ENCODE peak calls at places on chromosomes 11 and 22, in nine cellular contexts. B, Z, U, J, A, E, X, R and H are unnamed samples.

GRCh38 chr11:118163494-118163893 is 10.9 kb upstream of the SCN4B start:
- DNase-seq in B (no peak), Z (no peak), U (no peak), J (no peak), A (no peak), E (no peak), X (peak), R (no peak), H (no peak)

GRCh38 chr11:15641191-15641810 is 526.6 kb downstream of the INSC start:
- DNase-seq in B (peak), Z (no peak), U (no peak), J (no peak), A (no peak), E (no peak), X (no peak), R (no peak), H (no peak)

GRCh38 chr11:10866893-10867331 is 9.1 kb upstream of the ZBED5 start:
- DNase-seq in B (peak), Z (no peak), U (no peak), J (no peak), A (peak), E (no peak), X (no peak), R (no peak), H (no peak)

GRCh38 chr11:106389096-106389495 is 311.6 kb downstream of the AASDHPPT start:
- DNase-seq in B (no peak), Z (no peak), U (peak), J (peak), A (peak), E (no peak), X (no peak), R (no peak), H (peak)

GRCh38 chr22:43325176-43325575 is 18.0 kb downstream of the SCUBE1 start:
- DNase-seq in B (no peak), Z (no peak), U (no peak), J (no peak), A (no peak), E (no peak), X (no peak), R (no peak), H (no peak)

GRCh38 chr11:65917434-65918210 is 1.2 kb downstream of the C11orf68 start:
- DNase-seq in B (no peak), Z (peak), U (no peak), J (no peak), A (no peak), E (peak), X (peak), R (no peak), H (no peak)

GRCh38 chr11:76336597-76336996 is 44.3 kb downstream of the THAP12 start:
- DNase-seq in B (no peak), Z (no peak), U (no peak), J (no peak), A (no peak), E (no peak), X (no peak), R (no peak), H (no peak)

GRCh38 chr11:92852946-92853345 is 116.5 kb upstream of the MTNR1B start:
- DNase-seq in B (no peak), Z (peak), U (no peak), J (peak), A (no peak), E (peak), X (no peak), R (peak), H (no peak)

GRCh38 chr11:64141081-64141783 is 24.7 kb downstream of the MACROD1 start:
- DNase-seq in B (no peak), Z (peak), U (no peak), J (no peak), A (no peak), E (no peak), X (no peak), R (no peak), H (no peak)

GRCh38 chr11:134587345-134587744 is 175.3 kb upstream of the B3GAT1 start:
- DNase-seq in B (no peak), Z (no peak), U (no peak), J (no peak), A (no peak), E (no peak), X (no peak), R (no peak), H (no peak)

GRCh38 chr22:45645526-45646414 is 25.9 kb upstream of the ATXN10 start:
- DNase-seq in B (peak), Z (peak), U (peak), J (peak), A (peak), E (peak), X (peak), R (peak), H (peak)

GRCh38 chr22:27726726-27727449 is 74.7 kb downstream of the MN1 start:
- DNase-seq in B (no peak), Z (peak), U (no peak), J (peak), A (no peak), E (peak), X (peak), R (peak), H (peak)

GRCh38 chr22:39612811-39613548 is 42.4 kb downstream of the CACNA1I start:
- DNase-seq in B (no peak), Z (no peak), U (no peak), J (no peak), A (no peak), E (no peak), X (no peak), R (no peak), H (no peak)

GRCh38 chr11:96424693-96425092 is 34.9 kb downstream of the JRKL start:
- DNase-seq in B (no peak), Z (no peak), U (no peak), J (no peak), A (peak), E (no peak), X (no peak), R (no peak), H (no peak)

GRCh38 chr22:18070041-18070440 is 7.7 kb upstream of the PEX26 start:
- DNase-seq in B (no peak), Z (no peak), U (no peak), J (no peak), A (no peak), E (no peak), X (no peak), R (no peak), H (no peak)

GRCh38 chr11:29527391-29527936 is 489.4 kb downstream of the KCNA4 start:
- DNase-seq in B (no peak), Z (no peak), U (peak), J (peak), A (peak), E (no peak), X (no peak), R (no peak), H (peak)
- TF ChIP-seq CTCF in B (peak), Z (no peak), U (peak), J (peak), A (peak), E (peak), X (no peak), R (no peak), H (peak)

GRCh38 chr22:49305215-49305965 is 522.3 kb downstream of the BRD1 start:
- DNase-seq in B (peak), Z (no peak), U (peak), J (no peak), A (no peak), E (peak), X (no peak), R (peak), H (peak)
- TF ChIP-seq CTCF in B (peak), Z (peak), U (peak), J (no peak), A (peak), E (peak), X (peak), R (peak), H (peak)

GRCh38 chr11:60625262-60625661 is 74.2 kb upstream of the MS4A8 start:
- DNase-seq in B (peak), Z (no peak), U (peak), J (peak), A (peak), E (peak), X (no peak), R (no peak), H (peak)
- TF ChIP-seq CTCF in B (peak), Z (peak), U (peak), J (peak), A (peak), E (peak), X (no peak), R (no peak), H (no peak)

DNA sequence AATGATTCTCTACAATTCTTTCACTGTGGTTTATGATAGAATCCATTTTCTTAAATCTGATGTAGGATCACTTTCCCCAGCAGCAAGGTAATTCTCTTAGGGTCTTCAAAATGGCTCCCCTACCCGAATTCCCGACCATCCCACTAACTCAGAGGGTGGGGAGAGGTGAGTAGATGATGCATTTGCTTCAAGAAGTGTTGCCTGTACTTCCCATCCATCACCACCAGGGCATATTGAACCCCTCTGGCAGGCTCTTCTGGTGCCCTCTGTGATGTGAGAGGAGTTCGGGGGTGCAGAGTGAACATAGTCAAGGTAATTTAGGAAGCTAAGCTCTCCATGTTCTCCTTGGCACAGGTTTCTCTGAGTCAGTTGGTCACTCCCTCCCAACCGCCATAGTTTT is 52.3 kb downstream of the ZNRF3 start:
- DNase-seq in B (no peak), Z (no peak), U (no peak), J (no peak), A (no peak), E (no peak), X (no peak), R (no peak), H (no peak)
- TF ChIP-seq CTCF in B (peak), Z (no peak), U (no peak), J (no peak), A (peak), E (peak), X (peak), R (peak), H (peak)

DNA sequence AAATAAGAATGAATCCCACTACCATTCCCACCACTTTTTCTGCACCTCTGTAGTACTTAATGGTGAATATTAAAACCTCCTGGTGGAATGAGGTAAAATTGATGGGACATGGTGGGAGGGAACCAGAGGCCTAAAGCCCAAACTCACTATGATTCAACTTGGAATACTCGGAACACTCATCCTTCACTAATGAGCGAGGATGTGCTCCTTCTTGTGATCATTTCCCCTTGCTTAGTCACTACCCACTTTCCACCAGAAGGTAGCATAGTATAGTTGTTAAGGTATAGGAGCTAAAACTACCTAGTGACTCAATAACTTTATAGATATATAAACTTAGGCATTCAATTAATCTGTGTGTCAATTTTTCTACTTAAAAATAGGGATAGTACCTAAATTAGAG is 728.9 kb downstream of the OPCML start:
- DNase-seq in B (no peak), Z (no peak), U (no peak), J (no peak), A (peak), E (no peak), X (no peak), R (no peak), H (no peak)
- TF ChIP-seq CTCF in B (no peak), Z (no peak), U (no peak), J (no peak), A (peak), E (peak), X (no peak), R (no peak), H (no peak)

GRCh38 chr11:104609766-104610165 is 288.5 kb downstream of the CASP12 start:
- DNase-seq in B (no peak), Z (no peak), U (no peak), J (no peak), A (no peak), E (no peak), X (no peak), R (no peak), H (no peak)

GRCh38 chr11:104614117-104614716 is 284.0 kb downstream of the CASP12 start:
- DNase-seq in B (no peak), Z (no peak), U (no peak), J (no peak), A (no peak), E (no peak), X (no peak), R (no peak), H (no peak)

GRCh38 chr11:104610597-104610996 is 287.7 kb downstream of the CASP12 start:
- DNase-seq in B (no peak), Z (no peak), U (no peak), J (no peak), A (no peak), E (no peak), X (no peak), R (no peak), H (no peak)

DNA sequence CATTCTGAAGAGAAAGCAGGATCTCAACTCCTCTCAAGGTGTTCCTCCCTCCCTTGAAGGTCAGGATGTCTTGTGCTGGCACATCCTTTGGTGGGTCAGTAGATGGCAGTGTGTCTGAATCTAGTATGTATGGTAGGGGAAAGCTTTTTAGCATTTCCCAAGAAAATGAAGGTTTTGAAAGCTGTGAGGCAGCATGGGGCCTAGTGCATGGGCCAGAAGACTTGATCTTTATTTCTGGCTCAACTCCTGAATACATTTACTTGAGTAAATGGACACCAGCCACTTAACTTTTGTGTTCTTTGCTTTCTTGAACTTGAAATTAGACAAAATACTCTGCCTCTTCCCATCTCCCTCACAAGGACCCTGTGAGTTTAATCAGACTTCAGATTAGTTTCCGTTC is 289.0 kb downstream of the CASP12 start:
- DNase-seq in B (peak), Z (no peak), U (peak), J (peak), A (peak), E (peak), X (no peak), R (peak), H (peak)
- TF ChIP-seq CTCF in B (peak), Z (peak), U (peak), J (peak), A (peak), E (peak), X (peak), R (peak), H (peak)